ENCODE peak calls at places on chromosomes 11 and 22, in seven cellular contexts. K is GM23338, X is psoas muscle, H is spleen, V is MCF 10A, F is T-helper 2 cell, A is NCI-H2107. L is an unnamed sample.

GRCh38 chr11:101321222-101321621 is 191.6 kb upstream of the PGR start:
- DNase-seq in A (no peak), H (no peak), V (peak), F (no peak), K (peak), X (no peak), L (no peak)

GRCh38 chr22:32649515-32650200 is 151.8 kb upstream of the TIMP3 start:
- DNase-seq in F (no peak), X (peak), A (no peak), V (no peak), H (no peak), K (no peak), L (peak)

GRCh38 chr11:107184936-107185335 is 166.7 kb upstream of the GUCY1A2 start:
- DNase-seq in X (no peak), V (no peak), H (no peak), F (no peak), K (no peak), A (no peak), L (no peak)

GRCh38 chr11:27317751-27318150 is 45.3 kb downstream of the CCDC34 start:
- DNase-seq in H (no peak), A (no peak), K (no peak), F (no peak), X (no peak), V (peak), L (peak)

GRCh38 chr11:11211888-11212287 is 141.2 kb downstream of the CSNK2A3 start:
- DNase-seq in K (no peak), V (peak), H (no peak), X (no peak), A (no peak), F (no peak), L (no peak)

GRCh38 chr11:86119062-86119461 is 50.2 kb upstream of the PICALM start:
- DNase-seq in K (no peak), F (no peak), X (no peak), H (no peak), A (no peak), V (no peak), L (no peak)

GRCh38 chr11:120723751-120724150 is 212.2 kb downstream of the GRIK4 start:
- DNase-seq in A (no peak), V (no peak), K (no peak), X (no peak), F (no peak), H (no peak), L (no peak)

GRCh38 chr11:110524227-110524626 is 94.5 kb downstream of the FDX1 start:
- DNase-seq in F (no peak), H (no peak), K (no peak), V (peak), A (no peak), X (no peak), L (peak)

GRCh38 chr11:71490044-71490730 is 36.9 kb upstream of the KRTAP5-7 start:
- DNase-seq in F (no peak), V (no peak), H (no peak), X (no peak), A (no peak), K (no peak), L (no peak)

GRCh38 chr11:46281374-46281831 is 3.9 kb downstream of the CREB3L1 start:
- DNase-seq in F (no peak), H (no peak), K (peak), A (no peak), X (no peak), V (no peak), L (no peak)

GRCh38 chr11:25159341-25159740 is 662.5 kb downstream of the LUZP2 start:
- DNase-seq in K (no peak), X (no peak), F (no peak), A (no peak), H (no peak), V (peak), L (no peak)

GRCh38 chr11:117945047-117945820 is 16.0 kb upstream of the TMPRSS13 start:
- DNase-seq in A (no peak), K (peak), F (no peak), X (no peak), V (no peak), H (no peak), L (no peak)

GRCh38 chr22:29861672-29862297 is 21.2 kb upstream of the MTMR3 start:
- DNase-seq in X (no peak), H (no peak), K (no peak), V (no peak), F (no peak), A (no peak), L (no peak)

GRCh38 chr11:119816660-119817059 is 87.7 kb upstream of the NECTIN1 start:
- DNase-seq in V (no peak), X (no peak), K (peak), A (no peak), H (no peak), F (no peak), L (no peak)

GRCh38 chr22:23520875-23521441 is 59.1 kb downstream of the IGLL1 start:
- DNase-seq in K (no peak), V (no peak), F (no peak), A (no peak), X (peak), H (peak), L (peak)

GRCh38 chr22:46573781-46574437 is 36.5 kb upstream of the CELSR1 start:
- DNase-seq in A (no peak), V (no peak), X (peak), F (no peak), H (peak), K (no peak), L (no peak)

GRCh38 chr11:76688146-76688545 is 17.6 kb upstream of the LRRC32 start:
- DNase-seq in X (no peak), F (no peak), H (no peak), K (no peak), A (no peak), V (no peak), L (no peak)

GRCh38 chr22:19105867-19106802 is 16.1 kb downstream of the DGCR2 start:
- DNase-seq in K (peak), V (peak), A (no peak), F (peak), H (no peak), X (no peak), L (no peak)

GRCh38 chr11:1484716-1485503 is 1.7 kb downstream of the MOB2 start:
- DNase-seq in H (peak), V (no peak), F (no peak), K (no peak), X (peak), A (no peak), L (no peak)

GRCh38 chr22:29914165-29914564 is 31.2 kb downstream of the MTMR3 start:
- DNase-seq in X (no peak), H (no peak), F (no peak), K (peak), A (no peak), V (peak), L (peak)

GRCh38 chr11:87322570-87322969 is 284.8 kb downstream of the TMEM135 start:
- DNase-seq in H (no peak), A (no peak), V (no peak), K (no peak), X (no peak), F (no peak), L (no peak)

GRCh38 chr11:15053201-15053685 is 20.1 kb upstream of the CALCB start:
- DNase-seq in H (no peak), A (no peak), K (no peak), X (no peak), V (peak), F (no peak), L (no peak)

GRCh38 chr11:43736502-43737193 is 56.1 kb downstream of the HSD17B12 start:
- DNase-seq in X (no peak), H (no peak), K (no peak), F (no peak), A (peak), V (no peak), L (peak)

GRCh38 chr11:95647805-95648379 is 141.7 kb downstream of the FAM76B start:
- DNase-seq in K (no peak), H (no peak), A (no peak), V (no peak), X (no peak), F (no peak), L (no peak)

GRCh38 chr11:95330332-95330731 is 99.3 kb upstream of the SESN3 start:
- DNase-seq in X (no peak), H (no peak), V (no peak), K (no peak), F (no peak), A (no peak), L (no peak)

GRCh38 chr11:60762851-60763691 is 6.4 kb downstream of the MS4A15 start:
- DNase-seq in V (peak), F (no peak), A (no peak), H (peak), X (no peak), K (peak), L (no peak)

GRCh38 chr22:19143967-19144400 is 467 bp downstream of the ESS2 start:
- DNase-seq in A (no peak), V (no peak), K (no peak), X (no peak), H (peak), F (no peak), L (peak)

GRCh38 chr22:24965822-24966626 is 13.5 kb downstream of the KIAA1671 start:
- DNase-seq in H (no peak), K (no peak), A (no peak), X (peak), V (peak), F (no peak), L (no peak)

GRCh38 chr11:36376888-36377758 is 81.0 kb downstream of the PRR5L start:
- DNase-seq in A (no peak), H (peak), V (peak), F (peak), K (peak), X (peak), L (peak)

GRCh38 chr11:126601136-126601535 is 245.7 kb downstream of the ST3GAL4 start:
- DNase-seq in X (no peak), V (no peak), F (no peak), K (no peak), A (no peak), H (no peak), L (no peak)

GRCh38 chr11:74443071-74443864 is 24.1 kb downstream of the KCNE3 start:
- DNase-seq in A (peak), F (no peak), K (peak), V (peak), H (no peak), X (no peak), L (no peak)

GRCh38 chr11:61173456-61173855 is 12.2 kb upstream of the VPS37C start:
- DNase-seq in K (no peak), X (no peak), F (no peak), V (peak), A (no peak), H (no peak), L (peak)

GRCh38 chr11:133619397-133619796 is 87.1 kb upstream of the OPCML start:
- DNase-seq in H (no peak), F (no peak), X (no peak), A (no peak), K (peak), V (no peak), L (no peak)

GRCh38 chr11:74321487-74322188 is 10.2 kb upstream of the P4HA3 start:
- DNase-seq in H (no peak), V (peak), K (peak), X (no peak), A (no peak), F (peak), L (peak)

GRCh38 chr11:112294688-112295340 is 34.2 kb upstream of the PLET1 start:
- DNase-seq in A (no peak), X (no peak), V (no peak), K (no peak), H (no peak), F (no peak), L (no peak)

L was measured in AG08395.